ENCODE peak calls at places on chromosomes 12 and 14, in seven cellular contexts. One of them, this sample, is unnamed.

GRCh38 chr14:77133718-77134338 is 7.8 kb downstream of the ZDHHC22 start:
- DNase-seq in AG09309: no peak
- DNase-seq in ovary: peak
- DNase-seq in H9: peak
- DNase-seq in WERI-Rb-1: no peak
- DNase-seq in CD8-positive, alpha-beta T cell: no peak
- DNase-seq in OCI-LY7: peak
- DNase-seq in this sample: peak

GRCh38 chr12:98828802-98829600 is 183.9 kb downstream of the APAF1 start:
- DNase-seq in WERI-Rb-1: no peak
- DNase-seq in ovary: no peak
- DNase-seq in AG09309: no peak
- DNase-seq in CD8-positive, alpha-beta T cell: no peak
- DNase-seq in H9: no peak
- DNase-seq in OCI-LY7: no peak
- DNase-seq in this sample: no peak

GRCh38 chr12:19398376-19399363 is 40.6 kb upstream of the AEBP2 start:
- DNase-seq in AG09309: no peak
- DNase-seq in H9: no peak
- DNase-seq in ovary: no peak
- DNase-seq in WERI-Rb-1: no peak
- DNase-seq in CD8-positive, alpha-beta T cell: no peak
- DNase-seq in OCI-LY7: no peak
- DNase-seq in this sample: no peak

GRCh38 chr12:112179936-112180335 is 54.6 kb downstream of the TRAFD1 start:
- DNase-seq in H9: peak
- DNase-seq in ovary: no peak
- DNase-seq in OCI-LY7: no peak
- DNase-seq in WERI-Rb-1: no peak
- DNase-seq in CD8-positive, alpha-beta T cell: no peak
- DNase-seq in AG09309: no peak
- DNase-seq in this sample: no peak

GRCh38 chr12:11949738-11950403 is 120.9 kb upstream of the BCL2L14 start:
- DNase-seq in H9: no peak
- DNase-seq in CD8-positive, alpha-beta T cell: no peak
- DNase-seq in WERI-Rb-1: no peak
- DNase-seq in AG09309: no peak
- DNase-seq in ovary: no peak
- DNase-seq in OCI-LY7: no peak
- DNase-seq in this sample: no peak

GRCh38 chr14:76314521-76314951 is 61.4 kb upstream of the ESRRB start:
- DNase-seq in WERI-Rb-1: peak
- DNase-seq in ovary: no peak
- DNase-seq in H9: peak
- DNase-seq in OCI-LY7: no peak
- DNase-seq in AG09309: no peak
- DNase-seq in CD8-positive, alpha-beta T cell: no peak
- DNase-seq in this sample: no peak

GRCh38 chr14:46940600-46940999 is 289.0 kb upstream of the RPL10L start:
- DNase-seq in WERI-Rb-1: no peak
- DNase-seq in ovary: no peak
- DNase-seq in H9: no peak
- DNase-seq in AG09309: no peak
- DNase-seq in OCI-LY7: no peak
- DNase-seq in CD8-positive, alpha-beta T cell: no peak
- DNase-seq in this sample: no peak

GRCh38 chr12:92411687-92412086 is 266.0 kb upstream of the BTG1 start:
- DNase-seq in AG09309: no peak
- DNase-seq in WERI-Rb-1: no peak
- DNase-seq in ovary: no peak
- DNase-seq in H9: no peak
- DNase-seq in OCI-LY7: no peak
- DNase-seq in CD8-positive, alpha-beta T cell: no peak
- DNase-seq in this sample: no peak

GRCh38 chr14:31069343-31069742 is 43.2 kb upstream of the STRN3 start:
- DNase-seq in AG09309: no peak
- DNase-seq in CD8-positive, alpha-beta T cell: no peak
- DNase-seq in OCI-LY7: no peak
- DNase-seq in ovary: no peak
- DNase-seq in H9: no peak
- DNase-seq in WERI-Rb-1: no peak
- DNase-seq in this sample: no peak

GRCh38 chr12:12017135-12017581 is 53.6 kb upstream of the BCL2L14 start:
- DNase-seq in CD8-positive, alpha-beta T cell: no peak
- DNase-seq in OCI-LY7: no peak
- DNase-seq in AG09309: no peak
- DNase-seq in WERI-Rb-1: no peak
- DNase-seq in H9: no peak
- DNase-seq in ovary: no peak
- DNase-seq in this sample: no peak

GRCh38 chr14:52154992-52155655 is 86.3 kb upstream of the NID2 start:
- DNase-seq in AG09309: no peak
- DNase-seq in H9: no peak
- DNase-seq in OCI-LY7: no peak
- DNase-seq in WERI-Rb-1: no peak
- DNase-seq in ovary: no peak
- DNase-seq in CD8-positive, alpha-beta T cell: no peak
- DNase-seq in this sample: no peak

GRCh38 chr14:64410084-64410774 is 22.1 kb downstream of the MTHFD1 start:
- DNase-seq in CD8-positive, alpha-beta T cell: no peak
- DNase-seq in WERI-Rb-1: no peak
- DNase-seq in H9: peak
- DNase-seq in OCI-LY7: no peak
- DNase-seq in AG09309: no peak
- DNase-seq in ovary: no peak
- DNase-seq in this sample: no peak

GRCh38 chr12:7555752-7556151 is 52.2 kb upstream of the CD163 start:
- DNase-seq in CD8-positive, alpha-beta T cell: no peak
- DNase-seq in OCI-LY7: no peak
- DNase-seq in H9: no peak
- DNase-seq in AG09309: peak
- DNase-seq in WERI-Rb-1: no peak
- DNase-seq in ovary: no peak
- DNase-seq in this sample: no peak

GRCh38 chr12:88665051-88665450 is 84.8 kb upstream of the KITLG start:
- DNase-seq in ovary: no peak
- DNase-seq in OCI-LY7: no peak
- DNase-seq in H9: no peak
- DNase-seq in CD8-positive, alpha-beta T cell: no peak
- DNase-seq in AG09309: no peak
- DNase-seq in WERI-Rb-1: no peak
- DNase-seq in this sample: no peak

GRCh38 chr14:101810897-101811620 is 49.5 kb downstream of the PPP2R5C start:
- DNase-seq in OCI-LY7: no peak
- DNase-seq in H9: no peak
- DNase-seq in WERI-Rb-1: no peak
- DNase-seq in ovary: no peak
- DNase-seq in AG09309: no peak
- DNase-seq in CD8-positive, alpha-beta T cell: no peak
- DNase-seq in this sample: no peak

GRCh38 chr14:101808894-101809670 is 47.6 kb downstream of the PPP2R5C start:
- DNase-seq in OCI-LY7: no peak
- DNase-seq in ovary: no peak
- DNase-seq in WERI-Rb-1: no peak
- DNase-seq in CD8-positive, alpha-beta T cell: no peak
- DNase-seq in H9: no peak
- DNase-seq in AG09309: no peak
- DNase-seq in this sample: no peak

GRCh38 chr14:101809671-101810514 is 48.4 kb downstream of the PPP2R5C start:
- DNase-seq in AG09309: peak
- DNase-seq in ovary: peak
- DNase-seq in H9: peak
- DNase-seq in CD8-positive, alpha-beta T cell: peak
- DNase-seq in OCI-LY7: peak
- DNase-seq in WERI-Rb-1: peak
- DNase-seq in this sample: peak

GRCh38 chr14:101812071-101812470 is 50.6 kb downstream of the PPP2R5C start:
- DNase-seq in OCI-LY7: peak
- DNase-seq in ovary: no peak
- DNase-seq in CD8-positive, alpha-beta T cell: no peak
- DNase-seq in H9: no peak
- DNase-seq in AG09309: no peak
- DNase-seq in WERI-Rb-1: no peak
- DNase-seq in this sample: no peak

GRCh38 chr14:101808020-101808641 is 46.6 kb downstream of the PPP2R5C start:
- DNase-seq in AG09309: no peak
- DNase-seq in OCI-LY7: peak
- DNase-seq in ovary: no peak
- DNase-seq in H9: peak
- DNase-seq in WERI-Rb-1: peak
- DNase-seq in CD8-positive, alpha-beta T cell: no peak
- DNase-seq in this sample: no peak
- TF ChIP-seq CTCF in AG09309: peak
- TF ChIP-seq CTCF in OCI-LY7: peak
- TF ChIP-seq CTCF in ovary: no peak
- TF ChIP-seq CTCF in H9: peak
- TF ChIP-seq CTCF in WERI-Rb-1: peak
- TF ChIP-seq CTCF in CD8-positive, alpha-beta T cell: no peak
- TF ChIP-seq CTCF in this sample: no peak

GRCh38 chr12:54019924-54020586 is 8.2 kb upstream of the HOXC6 start:
- DNase-seq in CD8-positive, alpha-beta T cell: no peak
- DNase-seq in H9: no peak
- DNase-seq in WERI-Rb-1: no peak
- DNase-seq in AG09309: no peak
- DNase-seq in OCI-LY7: no peak
- DNase-seq in ovary: peak
- DNase-seq in this sample: no peak

GRCh38 chr12:54022960-54023884 is 5.0 kb upstream of the HOXC6 start:
- DNase-seq in ovary: no peak
- DNase-seq in OCI-LY7: no peak
- DNase-seq in H9: no peak
- DNase-seq in AG09309: no peak
- DNase-seq in WERI-Rb-1: no peak
- DNase-seq in CD8-positive, alpha-beta T cell: no peak
- DNase-seq in this sample: no peak

GRCh38 chr12:54021006-54021405 is 7.2 kb upstream of the HOXC6 start:
- DNase-seq in CD8-positive, alpha-beta T cell: no peak
- DNase-seq in ovary: peak
- DNase-seq in H9: no peak
- DNase-seq in AG09309: no peak
- DNase-seq in OCI-LY7: no peak
- DNase-seq in WERI-Rb-1: peak
- DNase-seq in this sample: no peak

GRCh38 chr12:54020587-54020969 is 7.7 kb upstream of the HOXC6 start:
- DNase-seq in H9: no peak
- DNase-seq in WERI-Rb-1: no peak
- DNase-seq in OCI-LY7: no peak
- DNase-seq in AG09309: no peak
- DNase-seq in CD8-positive, alpha-beta T cell: no peak
- DNase-seq in ovary: no peak
- DNase-seq in this sample: no peak

GRCh38 chr12:54021432-54022013 is 6.7 kb upstream of the HOXC6 start:
- DNase-seq in WERI-Rb-1: peak
- DNase-seq in CD8-positive, alpha-beta T cell: no peak
- DNase-seq in H9: peak
- DNase-seq in OCI-LY7: peak
- DNase-seq in ovary: peak
- DNase-seq in AG09309: no peak
- DNase-seq in this sample: no peak
- TF ChIP-seq CTCF in WERI-Rb-1: peak
- TF ChIP-seq CTCF in CD8-positive, alpha-beta T cell: no peak
- TF ChIP-seq CTCF in H9: peak
- TF ChIP-seq CTCF in OCI-LY7: peak
- TF ChIP-seq CTCF in ovary: no peak
- TF ChIP-seq CTCF in AG09309: no peak
- TF ChIP-seq CTCF in this sample: peak

GRCh38 chr12:5873341-5873919 is 71.6 kb downstream of the ANO2 start:
- DNase-seq in WERI-Rb-1: no peak
- DNase-seq in CD8-positive, alpha-beta T cell: no peak
- DNase-seq in OCI-LY7: no peak
- DNase-seq in ovary: no peak
- DNase-seq in H9: peak
- DNase-seq in AG09309: no peak
- DNase-seq in this sample: no peak
- TF ChIP-seq CTCF in WERI-Rb-1: no peak
- TF ChIP-seq CTCF in CD8-positive, alpha-beta T cell: no peak
- TF ChIP-seq CTCF in OCI-LY7: no peak
- TF ChIP-seq CTCF in ovary: no peak
- TF ChIP-seq CTCF in H9: no peak
- TF ChIP-seq CTCF in AG09309: no peak
- TF ChIP-seq CTCF in this sample: no peak

GRCh38 chr12:128578045-128578444 is 245.7 kb downstream of the SLC15A4 start:
- DNase-seq in OCI-LY7: no peak
- DNase-seq in ovary: no peak
- DNase-seq in CD8-positive, alpha-beta T cell: no peak
- DNase-seq in AG09309: no peak
- DNase-seq in WERI-Rb-1: peak
- DNase-seq in H9: no peak
- DNase-seq in this sample: no peak

GRCh38 chr12:128586630-128587029 is 237.1 kb downstream of the SLC15A4 start:
- DNase-seq in OCI-LY7: no peak
- DNase-seq in WERI-Rb-1: peak
- DNase-seq in ovary: no peak
- DNase-seq in H9: no peak
- DNase-seq in AG09309: no peak
- DNase-seq in CD8-positive, alpha-beta T cell: no peak
- DNase-seq in this sample: no peak

GRCh38 chr12:128587918-128588317 is 235.8 kb downstream of the SLC15A4 start:
- DNase-seq in ovary: no peak
- DNase-seq in H9: no peak
- DNase-seq in OCI-LY7: no peak
- DNase-seq in AG09309: no peak
- DNase-seq in WERI-Rb-1: no peak
- DNase-seq in CD8-positive, alpha-beta T cell: no peak
- DNase-seq in this sample: no peak

DNA sequence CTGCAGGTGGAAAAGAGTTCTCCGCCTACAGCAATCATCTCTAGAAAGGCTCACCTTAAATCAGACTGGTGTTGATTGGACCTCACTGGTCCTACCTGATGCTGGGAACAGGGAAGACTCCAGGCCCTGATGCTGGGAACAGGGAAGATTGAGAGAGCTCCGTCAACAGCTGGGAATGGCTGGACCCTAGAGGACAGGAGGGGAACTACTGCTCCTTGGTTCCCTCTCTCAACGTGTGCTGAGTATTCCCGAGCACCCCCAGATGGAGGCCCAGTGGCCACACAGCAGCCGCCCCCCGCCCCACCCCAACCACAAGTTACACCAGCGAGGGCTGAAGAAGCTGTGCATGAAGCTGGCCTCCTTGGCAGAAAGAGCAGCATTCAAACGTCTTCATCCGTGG is 240.3 kb downstream of the SLC15A4 start:
- DNase-seq in ovary: no peak
- DNase-seq in H9: peak
- DNase-seq in AG09309: no peak
- DNase-seq in OCI-LY7: no peak
- DNase-seq in WERI-Rb-1: peak
- DNase-seq in CD8-positive, alpha-beta T cell: no peak
- DNase-seq in this sample: no peak
- TF ChIP-seq CTCF in ovary: no peak
- TF ChIP-seq CTCF in H9: peak
- TF ChIP-seq CTCF in AG09309: no peak
- TF ChIP-seq CTCF in OCI-LY7: peak
- TF ChIP-seq CTCF in WERI-Rb-1: peak
- TF ChIP-seq CTCF in CD8-positive, alpha-beta T cell: no peak
- TF ChIP-seq CTCF in this sample: no peak

GRCh38 chr12:23055004-23055403 is 430.0 kb downstream of the ETNK1 start:
- DNase-seq in WERI-Rb-1: peak
- DNase-seq in OCI-LY7: peak
- DNase-seq in CD8-positive, alpha-beta T cell: no peak
- DNase-seq in ovary: no peak
- DNase-seq in AG09309: no peak
- DNase-seq in H9: peak
- DNase-seq in this sample: peak
- TF ChIP-seq CTCF in WERI-Rb-1: peak
- TF ChIP-seq CTCF in OCI-LY7: peak
- TF ChIP-seq CTCF in CD8-positive, alpha-beta T cell: no peak
- TF ChIP-seq CTCF in ovary: no peak
- TF ChIP-seq CTCF in AG09309: no peak
- TF ChIP-seq CTCF in H9: peak
- TF ChIP-seq CTCF in this sample: peak